ENCODE peak calls at places on chromosomes 7 and 10, in four cellular contexts. U is HCT116, M is GM12878, A is K562. B is an unnamed sample.

GRCh38 chr7:73971701-73972341 is 56.2 kb upstream of the ELN start:
- DNase-seq in A (no peak), M (no peak), U (peak), B (peak)

GRCh38 chr10:58672855-58673254 is 160.2 kb downstream of the BICC1 start:
- DNase-seq in U (no peak), M (no peak), A (no peak), B (no peak)

GRCh38 chr7:129168219-129168991 is 20.0 kb upstream of the SMO start:
- DNase-seq in A (peak), U (no peak), M (no peak), B (no peak)

GRCh38 chr10:30587522-30588031 is 42.0 kb downstream of the LYZL2 start:
- DNase-seq in A (no peak), M (peak), U (no peak), B (peak)

GRCh38 chr10:48447356-48448215 is 141.1 kb downstream of the MAPK8 start:
- DNase-seq in A (no peak), M (no peak), U (no peak), B (no peak)

GRCh38 chr7:108266489-108266888 is 136.3 kb upstream of the LAMB4 start:
- DNase-seq in U (no peak), M (no peak), A (no peak), B (no peak)

GRCh38 chr7:41292457-41292856 is 410.4 kb downstream of the INHBA start:
- DNase-seq in M (no peak), A (no peak), U (no peak), B (no peak)

GRCh38 chr10:21976280-21976679 is 27.2 kb downstream of the DNAJC1 start:
- DNase-seq in U (no peak), M (no peak), A (no peak), B (no peak)

GRCh38 chr10:35585903-35586535 is 19.1 kb upstream of the GJD4 start:
- DNase-seq in A (no peak), M (no peak), U (no peak), B (no peak)

GRCh38 chr7:90483236-90483635 is 13.8 kb downstream of the PTTG1IP2 start:
- DNase-seq in M (no peak), U (no peak), A (no peak), B (no peak)

GRCh38 chr7:150430465-150431085 is 19.9 kb upstream of the GIMAP8 start:
- DNase-seq in A (no peak), U (no peak), M (no peak), B (peak)

GRCh38 chr7:90188281-90188680 is 23.3 kb upstream of the STEAP2 start:
- DNase-seq in M (no peak), A (no peak), U (no peak), B (no peak)

GRCh38 chr10:131211556-131211955 is 100.0 kb downstream of the TCERG1L start:
- DNase-seq in A (no peak), M (no peak), U (no peak), B (no peak)

GRCh38 chr10:96292971-96293909 is 11.0 kb upstream of the DNTT start:
- DNase-seq in A (no peak), M (no peak), U (peak), B (no peak)

GRCh38 chr10:44689368-44689767 is 221.8 kb upstream of the TMEM72 start:
- DNase-seq in M (no peak), A (no peak), U (no peak), B (no peak)

GRCh38 chr10:86659161-86659691 is 4.9 kb downstream of the OPN4 start:
- DNase-seq in A (no peak), M (no peak), U (no peak), B (no peak)

GRCh38 chr10:66931340-66931948 is 5.6 kb downstream of the LRRTM3 start:
- DNase-seq in U (peak), A (peak), M (peak), B (no peak)

GRCh38 chr7:87231715-87232114 is 12.2 kb upstream of the TMEM243 start:
- DNase-seq in M (no peak), A (no peak), U (no peak), B (no peak)

GRCh38 chr7:30403477-30403876 is 75.1 kb downstream of the NOD1 start:
- DNase-seq in A (peak), U (no peak), M (no peak), B (no peak)

GRCh38 chr10:110802551-110803238 is 69.0 kb upstream of the PDCD4 start:
- DNase-seq in M (peak), A (no peak), U (no peak), B (no peak)

GRCh38 chr7:121938429-121938996 is 65.6 kb downstream of the PTPRZ1 start:
- DNase-seq in M (no peak), U (no peak), A (no peak), B (peak)

GRCh38 chr10:124518366-124518765 is 56.7 kb downstream of the LHPP start:
- DNase-seq in A (no peak), U (no peak), M (no peak), B (no peak)
- TF ChIP-seq EGR1 in A (no peak), U (no peak), M (no peak), B (no peak)

GRCh38 chr10:28282341-28282740 is 20.5 kb downstream of the MPP7 start:
- DNase-seq in A (no peak), U (no peak), M (no peak), B (no peak)

GRCh38 chr10:28280652-28281051 is 22.2 kb downstream of the MPP7 start:
- DNase-seq in A (no peak), U (no peak), M (no peak), B (no peak)

GRCh38 chr10:28279878-28280277 is 23.0 kb downstream of the MPP7 start:
- DNase-seq in M (no peak), U (no peak), A (no peak), B (no peak)

GRCh38 chr10:28283251-28283650 is 19.6 kb downstream of the MPP7 start:
- DNase-seq in M (no peak), A (no peak), U (no peak), B (no peak)

GRCh38 chr10:28281726-28282325 is 21.0 kb downstream of the MPP7 start:
- DNase-seq in M (no peak), A (no peak), U (no peak), B (no peak)
- TF ChIP-seq EGR1 in M (no peak), A (no peak), U (no peak), B (no peak)

DNA sequence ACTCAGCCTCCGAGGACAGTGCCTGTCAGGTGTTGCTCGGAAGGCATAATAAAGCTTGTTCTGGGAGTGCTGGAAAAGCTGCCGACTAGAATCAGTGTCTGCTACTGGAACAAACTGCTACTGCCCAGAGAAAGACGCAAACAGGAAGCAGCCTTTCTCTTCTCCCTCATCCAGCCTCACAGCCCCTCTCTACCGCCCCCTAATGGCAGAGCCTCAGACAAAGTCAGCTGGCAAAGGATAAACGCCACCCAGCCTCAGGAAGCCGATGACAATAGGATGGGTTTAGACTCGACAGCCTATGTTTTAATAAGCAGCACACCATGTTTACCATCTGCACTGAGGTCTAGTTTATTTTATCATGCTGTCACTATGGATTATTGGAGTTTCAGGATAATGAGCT is 169.5 kb upstream of the LYZL1 start:
- DNase-seq in A (peak), M (no peak), U (peak), B (peak)
- TF ChIP-seq EGR1 in A (no peak), M (no peak), U (no peak), B (no peak)

GRCh38 chr7:123229426-123229825 is 29.7 kb upstream of the SLC13A1 start:
- DNase-seq in A (no peak), U (no peak), M (no peak), B (no peak)

GRCh38 chr7:123230147-123230546 is 30.4 kb upstream of the SLC13A1 start:
- DNase-seq in U (no peak), M (no peak), A (no peak), B (no peak)

GRCh38 chr7:123230603-123231002 is 30.8 kb upstream of the SLC13A1 start:
- DNase-seq in A (no peak), U (no peak), M (no peak), B (no peak)

GRCh38 chr7:123231060-123232000 is 31.6 kb upstream of the SLC13A1 start:
- DNase-seq in M (no peak), A (no peak), U (no peak), B (no peak)
- TF ChIP-seq EGR1 in M (no peak), A (no peak), U (no peak), B (no peak)

DNA sequence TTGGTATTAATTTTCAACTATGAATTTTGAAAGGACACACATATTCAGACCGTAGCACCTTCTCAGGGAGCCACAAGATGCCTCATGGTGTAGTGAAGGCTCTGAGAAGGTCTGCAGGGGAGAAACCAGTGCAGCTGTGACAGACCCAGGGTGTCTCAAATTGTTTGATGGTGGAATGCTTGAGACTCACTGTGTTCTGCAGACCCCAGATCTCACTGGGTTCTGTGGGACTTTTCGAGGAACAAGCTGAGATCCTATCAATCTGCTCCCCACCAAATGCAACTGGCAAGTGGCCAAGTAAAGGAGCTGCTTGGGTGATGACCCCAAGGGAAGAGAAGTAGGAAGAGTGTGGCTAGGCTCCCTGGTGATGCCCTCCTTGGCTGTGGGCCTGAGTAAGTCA is 130.5 kb upstream of the UNC5B start:
- DNase-seq in A (no peak), M (no peak), U (no peak), B (peak)
- TF ChIP-seq EGR1 in A (no peak), M (no peak), U (no peak), B (no peak)

GRCh38 chr10:73997479-73997805 is 474 bp upstream of the VCL start:
- DNase-seq in A (no peak), M (no peak), U (no peak), B (no peak)

GRCh38 chr10:73997806-73998622 is at the start of gene VCL:
- DNase-seq in U (peak), A (peak), M (peak), B (peak)

GRCh38 chr10:73999703-74000102 is 1.8 kb downstream of the VCL start:
- DNase-seq in U (no peak), A (no peak), M (no peak), B (no peak)

GRCh38 chr10:74000892-74001669 is 3.2 kb downstream of the VCL start:
- DNase-seq in A (no peak), U (no peak), M (no peak), B (no peak)

GRCh38 chr10:73998623-73999622 is 1.0 kb downstream of the VCL start:
- DNase-seq in U (peak), A (peak), M (no peak), B (peak)
- TF ChIP-seq EGR1 in U (peak), A (peak), M (peak), B (no peak)

GRCh38 chr7:151735854-151736402 is 141.0 kb downstream of the PRKAG2 start:
- DNase-seq in U (no peak), M (no peak), A (no peak), B (no peak)

GRCh38 chr7:151735186-151735853 is 141.6 kb downstream of the PRKAG2 start:
- DNase-seq in U (no peak), A (no peak), M (no peak), B (no peak)

GRCh38 chr7:151738925-151739324 is 138.0 kb downstream of the PRKAG2 start:
- DNase-seq in U (no peak), A (no peak), M (no peak), B (no peak)

GRCh38 chr7:151732834-151733585 is 143.9 kb downstream of the PRKAG2 start:
- DNase-seq in U (no peak), M (no peak), A (no peak), B (no peak)

GRCh38 chr7:151736403-151736909 is 140.5 kb downstream of the PRKAG2 start:
- DNase-seq in U (peak), M (no peak), A (no peak), B (peak)
- TF ChIP-seq EGR1 in U (no peak), M (no peak), A (no peak), B (no peak)

DNA sequence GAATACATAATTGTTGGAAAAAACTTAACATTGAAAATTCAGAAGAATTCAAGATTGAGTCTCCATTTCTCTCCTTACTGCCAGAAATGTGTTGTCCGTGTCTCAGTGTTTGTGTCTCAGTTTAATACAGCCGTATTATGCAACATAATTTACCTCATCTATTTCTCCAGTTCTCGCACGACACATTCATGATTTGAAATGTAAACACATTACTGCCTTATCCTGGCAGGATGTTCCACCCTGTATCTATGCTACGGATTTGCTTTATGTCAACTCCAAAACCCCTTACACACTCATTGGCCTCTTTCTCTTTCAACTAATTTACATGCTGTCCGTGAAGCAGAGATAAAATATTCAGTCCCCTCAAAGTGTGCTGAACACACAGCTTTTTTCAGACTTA is 653.7 kb upstream of the SEMA3D start:
- DNase-seq in A (no peak), U (no peak), M (no peak), B (no peak)
- TF ChIP-seq EGR1 in A (no peak), U (no peak), M (no peak), B (no peak)

GRCh38 chr10:3397846-3398245 is 225.3 kb upstream of the PITRM1 start:
- DNase-seq in M (no peak), A (no peak), U (no peak), B (no peak)
- TF ChIP-seq EGR1 in M (no peak), A (no peak), U (no peak), B (no peak)

B was measured in H1.